ENCODE peak calls at places on chromosome 22, in eight cellular contexts. M is A549, D is ovary, T is transverse colon, Y is sigmoid colon, R is K562, U is H1, K is esophagus muscularis mucosa. A is an unnamed sample.

GRCh38 chr22:24289781-24290181 is 19.1 kb downstream of the SPECC1L start:
- DNase-seq in M (no peak), D (no peak), T (no peak), Y (peak), R (peak), U (no peak), K (no peak), A (no peak)

GRCh38 chr22:20904008-20904979 is 12.9 kb upstream of the CRKL start:
- DNase-seq in M (peak), D (peak), T (no peak), Y (no peak), R (peak), U (no peak), K (no peak), A (no peak)

GRCh38 chr22:47380692-47381091 is 618.2 kb downstream of the TBC1D22A start:
- DNase-seq in M (no peak), D (no peak), T (no peak), Y (peak), R (no peak), U (no peak), K (no peak), A (peak)

GRCh38 chr22:31743871-31744270 is 6.1 kb downstream of the PRR14L start:
- DNase-seq in M (no peak), D (no peak), T (no peak), Y (no peak), R (no peak), U (no peak), K (no peak), A (no peak)

GRCh38 chr22:33909075-33909458 is 11.2 kb downstream of the LARGE1 start:
- DNase-seq in M (peak), D (peak), T (peak), Y (peak), R (no peak), U (no peak), K (no peak), A (no peak)

GRCh38 chr22:30253205-30253852 is 6.8 kb upstream of the LIF start:
- DNase-seq in M (peak), D (peak), T (peak), Y (no peak), R (no peak), U (no peak), K (no peak), A (no peak)

GRCh38 chr22:48520888-48521600 is 1306.6 kb downstream of the BRD1 start:
- DNase-seq in M (no peak), D (no peak), T (no peak), Y (no peak), R (no peak), U (no peak), K (no peak), A (no peak)

GRCh38 chr22:21570398-21570797 is 2.9 kb downstream of the UBE2L3 start:
- DNase-seq in M (no peak), D (no peak), T (no peak), Y (no peak), R (no peak), U (no peak), K (no peak), A (no peak)

GRCh38 chr22:32764330-32765116 is 37.0 kb upstream of the TIMP3 start:
- DNase-seq in M (peak), D (peak), T (peak), Y (peak), R (no peak), U (no peak), K (no peak), A (peak)

GRCh38 chr22:38215156-38216038 is 13.6 kb downstream of the MAFF start:
- DNase-seq in M (no peak), D (no peak), T (no peak), Y (no peak), R (no peak), U (no peak), K (no peak), A (no peak)

GRCh38 chr22:30196141-30196866 is 50.3 kb downstream of the LIF start:
- DNase-seq in M (peak), D (peak), T (peak), Y (peak), R (peak), U (peak), K (peak), A (peak)

GRCh38 chr22:22144858-22145257 is 99.7 kb upstream of the VPREB1 start:
- DNase-seq in M (no peak), D (no peak), T (no peak), Y (no peak), R (no peak), U (no peak), K (no peak), A (no peak)

GRCh38 chr22:21797444-21798221 is 62.0 kb upstream of the YPEL1 start:
- DNase-seq in M (no peak), D (no peak), T (no peak), Y (no peak), R (no peak), U (no peak), K (no peak), A (no peak)

GRCh38 chr22:27299181-27300085 is 502.1 kb downstream of the MN1 start:
- DNase-seq in M (no peak), D (peak), T (no peak), Y (no peak), R (peak), U (no peak), K (no peak), A (no peak)

GRCh38 chr22:30802202-30803166 is 107.8 kb downstream of the OSBP2 start:
- DNase-seq in M (peak), D (peak), T (peak), Y (peak), R (peak), U (peak), K (no peak), A (peak)

GRCh38 chr22:37662039-37662438 is 3.5 kb downstream of the PDXP start:
- DNase-seq in M (no peak), D (no peak), T (no peak), Y (no peak), R (no peak), U (no peak), K (no peak), A (no peak)

GRCh38 chr22:36546932-36547331 is 18.0 kb upstream of the EIF3D start:
- DNase-seq in M (peak), D (no peak), T (no peak), Y (no peak), R (no peak), U (no peak), K (no peak), A (no peak)

GRCh38 chr22:37483594-37484114 is 2.5 kb downstream of the MFNG start:
- DNase-seq in M (no peak), D (no peak), T (no peak), Y (no peak), R (no peak), U (no peak), K (no peak), A (no peak)

GRCh38 chr22:22106855-22107254 is 124.3 kb upstream of the TOP3B start:
- DNase-seq in M (no peak), D (no peak), T (no peak), Y (no peak), R (peak), U (no peak), K (peak), A (no peak)

GRCh38 chr22:20548806-20549205 is 41.4 kb downstream of the MED15 start:
- DNase-seq in M (no peak), D (no peak), T (no peak), Y (peak), R (no peak), U (no peak), K (no peak), A (no peak)

GRCh38 chr22:26967282-26967681 is 309.9 kb downstream of the MIAT start:
- DNase-seq in M (no peak), D (no peak), T (no peak), Y (no peak), R (no peak), U (no peak), K (no peak), A (no peak)

GRCh38 chr22:26805131-26805530 is 147.7 kb downstream of the MIAT start:
- DNase-seq in M (no peak), D (no peak), T (no peak), Y (no peak), R (no peak), U (no peak), K (no peak), A (no peak)

GRCh38 chr22:48391820-48392219 is 1435.9 kb downstream of the BRD1 start:
- DNase-seq in M (no peak), D (no peak), T (no peak), Y (no peak), R (no peak), U (peak), K (peak), A (peak)

GRCh38 chr22:37803636-37804371 is 3.9 kb upstream of the GCAT start:
- DNase-seq in M (no peak), D (peak), T (no peak), Y (no peak), R (no peak), U (peak), K (no peak), A (no peak)

GRCh38 chr22:12601870-12602779 is 2925.9 kb upstream of the OR11H1 start:
- DNase-seq in M (no peak), D (peak), T (no peak), Y (peak), R (peak), U (no peak), K (no peak), A (peak)

GRCh38 chr22:23187201-23187600 is 6.9 kb downstream of the BCR start:
- DNase-seq in M (no peak), D (no peak), T (no peak), Y (no peak), R (peak), U (no peak), K (no peak), A (no peak)

DNA sequence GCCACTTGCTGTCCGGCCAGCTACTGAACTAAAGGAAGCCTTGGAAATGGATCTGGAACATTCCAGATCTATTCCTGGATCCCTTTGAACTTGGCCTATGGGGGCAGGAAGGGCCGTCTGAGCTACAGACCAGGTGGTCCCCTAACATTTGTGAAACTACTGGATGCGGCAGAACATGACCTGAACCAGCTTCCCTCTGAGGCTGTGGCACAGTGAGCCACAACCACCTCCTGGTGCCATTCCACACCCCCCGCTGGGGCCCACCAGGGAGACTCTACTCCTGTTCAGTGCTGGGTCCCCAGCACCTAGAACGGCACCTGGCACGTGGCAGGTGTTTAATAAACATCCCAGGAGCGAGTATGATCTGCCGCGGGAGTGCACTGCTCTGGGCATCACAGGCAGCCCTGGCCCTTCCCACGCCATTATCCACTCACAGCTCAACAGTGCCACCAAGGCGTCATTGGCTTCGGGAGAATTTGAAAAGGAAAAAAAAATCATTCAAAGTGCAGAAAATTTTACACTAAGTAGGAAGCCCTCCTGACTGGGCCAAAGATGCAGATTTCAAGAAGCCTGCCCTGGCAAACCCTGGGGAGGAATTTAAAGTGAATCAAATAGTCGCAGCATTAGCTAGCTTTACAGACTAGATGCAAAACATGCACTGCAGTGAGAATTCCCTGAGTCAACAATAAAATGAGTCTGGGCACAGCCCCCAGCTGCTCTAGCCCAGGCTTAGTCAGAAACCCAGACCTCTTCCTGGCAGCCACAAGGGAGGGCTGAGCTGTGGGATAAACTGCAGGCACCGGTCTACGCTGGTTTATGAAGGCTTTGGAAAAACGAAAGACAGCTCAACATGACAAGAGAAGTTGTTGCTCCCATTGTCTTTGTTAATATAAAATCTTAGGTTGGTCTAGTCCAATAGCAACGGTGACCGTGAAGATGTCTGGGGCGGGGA is 14.3 kb upstream of the EFCAB6 start:
- DNase-seq in M (peak), D (no peak), T (no peak), Y (no peak), R (no peak), U (peak), K (no peak), A (peak)
- TF ChIP-seq EP300 in M (no peak), D (no peak), T (no peak), Y (no peak), R (no peak), U (no peak), K (no peak), A (no peak)

DNA sequence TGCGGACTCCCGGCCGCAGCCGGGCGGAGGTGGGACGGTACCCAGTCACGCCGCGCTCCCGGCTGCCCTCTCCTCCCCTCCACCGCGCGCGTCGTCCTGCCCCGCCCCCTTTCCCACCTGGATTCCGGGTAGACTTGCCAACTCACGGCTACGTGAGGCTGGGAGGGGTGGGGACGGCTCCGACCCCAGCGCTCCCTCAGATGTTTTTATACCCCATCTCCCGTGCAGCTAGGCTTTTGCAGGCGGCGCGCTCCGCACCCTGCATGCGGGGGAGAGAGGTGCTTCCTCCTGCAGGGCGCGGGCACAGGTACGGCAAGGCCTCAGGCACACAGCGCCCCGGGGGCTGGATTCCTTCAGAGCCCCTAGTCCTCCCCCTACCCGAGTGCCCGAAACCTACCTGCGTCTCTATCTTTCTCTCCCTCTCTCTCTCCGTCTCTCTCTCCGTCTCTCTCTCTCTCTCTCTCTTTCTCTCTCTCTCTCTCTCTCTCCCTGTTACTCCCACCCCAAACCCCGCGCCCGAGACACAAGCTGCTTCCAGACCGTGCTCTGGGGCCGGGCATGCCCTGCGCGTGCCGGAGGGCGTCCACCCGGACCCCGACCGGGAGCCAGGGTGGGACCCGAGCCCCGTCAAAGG is 1.9 kb downstream of the PDGFB start:
- DNase-seq in M (no peak), D (no peak), T (no peak), Y (no peak), R (no peak), U (peak), K (no peak), A (no peak)
- TF ChIP-seq EP300 in M (no peak), D (no peak), T (no peak), Y (no peak), R (no peak), U (no peak), K (no peak), A (no peak)

DNA sequence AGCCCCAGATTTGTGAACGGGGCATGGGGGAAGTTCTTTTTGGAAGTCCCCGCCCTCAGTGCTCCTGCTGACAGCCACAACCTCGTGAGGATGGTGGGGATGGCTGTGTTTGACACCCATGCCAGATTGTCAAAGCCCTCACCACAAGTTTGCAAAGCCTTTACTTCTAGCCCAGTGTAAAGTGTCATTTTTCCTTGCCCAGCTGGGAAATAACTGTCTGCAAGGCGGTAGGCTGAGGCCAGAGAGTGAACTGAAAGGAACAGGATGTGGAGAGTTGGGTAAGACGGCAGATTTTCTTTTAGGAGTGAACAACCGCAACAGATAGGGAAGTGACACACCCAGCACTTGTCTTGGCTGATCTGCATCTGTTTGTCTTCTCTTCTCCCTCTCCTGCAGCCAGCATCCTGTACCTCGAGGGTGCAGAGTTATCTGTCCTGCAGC is 13.6 kb downstream of the IL17RA start:
- DNase-seq in M (no peak), D (no peak), T (no peak), Y (peak), R (no peak), U (no peak), K (no peak), A (no peak)
- TF ChIP-seq EP300 in M (no peak), D (no peak), T (no peak), Y (no peak), R (peak), U (no peak), K (no peak), A (no peak)

GRCh38 chr22:29044657-29045176 is 16.9 kb downstream of the C22orf31 start:
- DNase-seq in M (no peak), D (no peak), T (no peak), Y (no peak), R (no peak), U (no peak), K (no peak), A (peak)
- TF ChIP-seq EP300 in M (no peak), D (no peak), T (no peak), Y (no peak), R (no peak), U (no peak), K (no peak), A (no peak)

DNA sequence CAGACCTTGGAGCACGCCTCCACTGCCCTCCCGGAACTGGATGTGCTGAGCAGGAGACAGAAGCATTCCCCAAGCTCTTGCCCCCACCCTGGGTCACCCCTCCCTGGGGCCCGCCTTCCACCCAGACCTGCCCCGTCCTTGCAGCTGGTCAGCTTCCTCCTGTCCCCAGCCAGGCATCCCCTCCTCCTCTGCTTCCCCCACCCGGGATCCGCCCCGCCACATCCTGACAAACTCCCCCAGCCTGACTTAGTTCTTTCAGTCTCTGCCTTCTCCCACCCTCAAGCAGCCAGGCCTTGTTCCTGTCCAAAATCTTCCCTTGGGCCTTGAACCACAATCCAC is 1.1 kb upstream of the PLXNB2 start:
- DNase-seq in M (peak), D (peak), T (peak), Y (peak), R (peak), U (no peak), K (peak), A (no peak)
- TF ChIP-seq EP300 in M (no peak), D (no peak), T (no peak), Y (no peak), R (no peak), U (no peak), K (no peak), A (no peak)

GRCh38 chr22:17570851-17571631 is 7.7 kb downstream of the SLC25A18 start:
- DNase-seq in M (no peak), D (peak), T (peak), Y (peak), R (no peak), U (no peak), K (peak), A (peak)

GRCh38 chr22:17566776-17567175 is 3.5 kb downstream of the SLC25A18 start:
- DNase-seq in M (no peak), D (no peak), T (no peak), Y (no peak), R (no peak), U (no peak), K (no peak), A (no peak)

GRCh38 chr22:17565986-17566687 is 2.8 kb downstream of the SLC25A18 start:
- DNase-seq in M (no peak), D (no peak), T (no peak), Y (no peak), R (no peak), U (no peak), K (no peak), A (no peak)

GRCh38 chr22:17575151-17575550 is 11.9 kb downstream of the SLC25A18 start:
- DNase-seq in M (no peak), D (no peak), T (no peak), Y (no peak), R (no peak), U (no peak), K (no peak), A (no peak)

DNA sequence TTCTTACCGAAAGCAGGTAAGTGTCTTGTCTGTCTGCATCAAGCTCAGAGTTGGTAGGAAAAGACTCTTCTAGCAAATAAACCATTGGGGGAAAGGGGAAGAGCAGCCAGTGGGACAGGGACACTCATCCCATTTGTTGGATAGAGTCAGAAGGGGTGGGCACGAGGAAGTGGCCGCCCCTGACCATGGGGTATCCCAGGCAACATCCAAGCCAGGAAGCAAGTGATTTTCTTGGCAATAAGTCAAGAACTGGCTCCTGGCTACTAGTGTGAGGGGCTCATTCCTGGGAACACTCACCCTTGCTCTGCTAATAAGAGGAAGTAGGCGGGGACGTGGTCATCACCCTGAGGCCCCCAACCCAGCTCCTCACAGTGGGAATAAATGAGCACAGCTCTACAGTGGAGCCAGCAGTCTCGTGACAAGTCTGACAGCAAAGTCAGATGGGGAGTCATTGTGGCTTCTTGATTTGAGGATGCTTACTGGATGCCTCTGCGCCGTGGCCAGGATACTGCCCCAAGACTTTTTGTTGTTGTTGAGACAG is 6.7 kb downstream of the SLC25A18 start:
- DNase-seq in M (no peak), D (peak), T (no peak), Y (peak), R (no peak), U (no peak), K (no peak), A (no peak)
- TF ChIP-seq EP300 in M (no peak), D (no peak), T (no peak), Y (no peak), R (no peak), U (no peak), K (no peak), A (no peak)

DNA sequence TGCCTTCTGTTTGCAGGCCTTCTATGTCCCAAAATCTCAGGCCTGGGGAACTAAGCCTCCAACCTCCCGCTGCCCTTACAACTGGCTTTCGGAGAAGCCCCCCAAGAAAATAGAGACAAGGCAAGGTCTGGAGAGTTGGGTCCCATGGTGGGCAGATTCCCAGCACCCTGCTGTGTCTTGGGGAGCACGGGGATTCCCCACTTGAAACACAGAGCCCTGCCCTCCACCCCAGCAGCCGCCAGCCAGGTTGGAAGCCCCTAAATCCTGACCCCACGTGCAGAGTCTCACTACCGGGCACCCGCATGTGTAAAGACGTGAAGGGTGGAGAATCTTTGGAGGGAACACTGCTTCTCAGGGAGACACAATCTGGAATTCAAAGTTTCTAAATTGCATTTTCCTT is 221.1 kb downstream of the BRD1 start:
- DNase-seq in M (no peak), D (no peak), T (no peak), Y (no peak), R (no peak), U (no peak), K (no peak), A (no peak)
- TF ChIP-seq EP300 in M (no peak), D (no peak), T (no peak), Y (no peak), R (no peak), U (no peak), K (no peak), A (no peak)

A was measured in suprapubic skin.